ENCODE peak calls at places on chromosomes 2 and 18, in four cellular contexts. N, P, G and U are unnamed samples.

GRCh38 chr2:230788554-230789175 is 76.0 kb downstream of the CAB39 start:
- DNase-seq in N (no peak), P (no peak), G (no peak), U (no peak)

GRCh38 chr2:188596054-188596453 is 304.4 kb downstream of the GULP1 start:
- DNase-seq in N (no peak), P (no peak), G (no peak), U (no peak)

GRCh38 chr2:230869691-230870543 is 5.2 kb downstream of the ITM2C start:
- DNase-seq in N (no peak), P (no peak), G (no peak), U (no peak)

GRCh38 chr2:36650031-36650430 is 46.5 kb upstream of the VIT start:
- DNase-seq in N (no peak), P (no peak), G (no peak), U (peak; percentile 47)

GRCh38 chr18:45980229-45980628 is 13.1 kb upstream of the EPG5 start:
- DNase-seq in N (no peak), P (no peak), G (no peak), U (no peak)

GRCh38 chr2:126644630-126645191 is 11.2 kb upstream of the GYPC start:
- DNase-seq in N (no peak), P (no peak), G (no peak), U (no peak)

GRCh38 chr2:223465793-223466192 is 136.4 kb downstream of the SCG2 start:
- DNase-seq in N (no peak), P (no peak), G (no peak), U (peak; percentile 97)

GRCh38 chr2:23803275-23803964 is 123.5 kb downstream of the ATAD2B start:
- DNase-seq in N (no peak), P (no peak), G (no peak), U (no peak)

GRCh38 chr18:59696311-59697235 is 650 bp downstream of the CCBE1 start:
- DNase-seq in N (no peak), P (no peak), G (no peak), U (no peak)

GRCh38 chr18:5455644-5456043 is 88.2 kb downstream of the EPB41L3 start:
- DNase-seq in N (no peak), P (no peak), G (no peak), U (no peak)

GRCh38 chr2:27281855-27282559 is at the start of gene TRIM54:
- DNase-seq in N (no peak), P (no peak), G (no peak), U (no peak)

GRCh38 chr2:73821227-73821626 is 7.5 kb upstream of the STAMBP start:
- DNase-seq in N (no peak), P (no peak), G (no peak), U (no peak)

GRCh38 chr2:219538488-219539294 is 4.9 kb downstream of the CHPF start:
- DNase-seq in N (no peak), P (no peak), G (no peak), U (no peak)

GRCh38 chr2:120658285-120659158 is 77.1 kb upstream of the GLI2 start:
- DNase-seq in N (no peak), P (no peak), G (no peak), U (no peak)

GRCh38 chr18:44548291-44549221 is 132.1 kb upstream of the SETBP1 start:
- DNase-seq in N (no peak), P (no peak), G (no peak), U (no peak)